ENCODE peak calls at places on chromosomes 11 and 22, in ten cellular contexts. Z is mucosa of descending colon, X is IMR-90, M is cardiac muscle cell, D is GM06990, J is HL-60, A is GM23338, I is heart left ventricle, F is endodermal cell, O is NB4. T is an unnamed sample.
A peak's percentile ranks its signal among the peaks of the same experiment; 100 is the strongest.

GRCh38 chr11:93216511-93217121 is 18.8 kb upstream of the SLC36A4 start:
- DNase-seq in M (no peak), D (no peak), F (no peak), I (no peak), A (no peak), Z (no peak), X (no peak), J (no peak), O (no peak), T (no peak)

GRCh38 chr11:106262852-106263251 is 185.4 kb downstream of the AASDHPPT start:
- DNase-seq in M (peak; percentile 61), O (no peak), I (no peak), X (no peak), F (no peak), Z (no peak), A (no peak), D (no peak), J (no peak), T (no peak)

GRCh38 chr22:31901388-31902137 is 42.8 kb upstream of the YWHAH start:
- DNase-seq in F (no peak), D (no peak), J (no peak), X (no peak), M (peak; percentile 71), I (no peak), O (no peak), Z (no peak), A (no peak), T (no peak)

GRCh38 chr11:67240575-67241389 is 25.5 kb upstream of the GRK2 start:
- DNase-seq in X (peak; percentile 75), M (peak; percentile 82), A (peak; percentile 70), D (peak; percentile 70), F (peak; percentile 69), I (peak; percentile 73), Z (peak; percentile 83), J (peak; percentile 73), O (peak; percentile 86), T (peak; percentile 37)

GRCh38 chr11:7571640-7572000 is 57.8 kb downstream of the PPFIBP2 start:
- DNase-seq in Z (no peak), F (peak; percentile 97), I (peak; percentile 61), J (peak; percentile 31), O (peak; percentile 45), X (peak; percentile 69), M (peak; percentile 78), D (no peak), A (peak; percentile 92), T (no peak)

GRCh38 chr22:42811510-42811909 is 45.6 kb downstream of the ARFGAP3 start:
- DNase-seq in A (no peak), F (no peak), X (no peak), I (no peak), M (no peak), O (no peak), D (no peak), Z (no peak), J (no peak), T (no peak)

GRCh38 chr11:134341805-134342571 is 10.2 kb downstream of the GLB1L2 start:
- DNase-seq in M (no peak), O (no peak), J (no peak), I (no peak), A (no peak), F (no peak), D (no peak), Z (no peak), X (no peak), T (no peak)

GRCh38 chr11:68331338-68331947 is 19.1 kb downstream of the LRP5 start:
- DNase-seq in A (no peak), O (no peak), J (no peak), M (peak; percentile 51), D (no peak), Z (no peak), I (no peak), F (peak; percentile 62), X (no peak), T (no peak)

GRCh38 chr22:49119551-49119952 is 708.1 kb downstream of the BRD1 start:
- DNase-seq in M (no peak), F (peak; percentile 81), D (no peak), A (no peak), I (no peak), J (no peak), O (no peak), Z (no peak), X (no peak), T (no peak)

GRCh38 chr11:12587333-12587997 is 86.8 kb upstream of the TEAD1 start:
- DNase-seq in O (no peak), J (no peak), I (no peak), A (peak; percentile 79), X (peak; percentile 71), M (peak; percentile 33), Z (no peak), F (peak; percentile 71), D (no peak), T (peak; percentile 24)

GRCh38 chr22:23431337-23432072 is 148.6 kb downstream of the IGLL1 start:
- DNase-seq in A (no peak), J (no peak), D (no peak), X (no peak), M (peak; percentile 13), Z (no peak), F (peak; percentile 78), I (no peak), O (no peak), T (no peak)

GRCh38 chr22:20126284-20127029 is 5.1 kb upstream of the ZDHHC8 start:
- DNase-seq in F (no peak), X (no peak), D (no peak), M (no peak), Z (no peak), O (no peak), A (no peak), I (no peak), J (no peak), T (no peak)

GRCh38 chr11:46827995-46828394 is 18.1 kb downstream of the CKAP5 start:
- DNase-seq in J (no peak), F (no peak), D (no peak), I (no peak), M (peak; percentile 30), A (no peak), Z (no peak), O (no peak), X (peak; percentile 35), T (no peak)

GRCh38 chr22:44620129-44620840 is 81.7 kb upstream of the PRR5 start:
- DNase-seq in F (peak; percentile 91), I (peak; percentile 82), J (peak; percentile 57), D (peak; percentile 67), M (peak; percentile 82), A (peak; percentile 97), X (peak; percentile 50), Z (peak; percentile 81), O (peak; percentile 67), T (no peak)

GRCh38 chr22:50739894-50740293 is 1.9 kb downstream of the ACR start:
- DNase-seq in J (no peak), M (no peak), O (no peak), X (no peak), D (no peak), Z (no peak), A (no peak), I (no peak), F (peak; percentile 26), T (no peak)

GRCh38 chr11:10288881-10289764 is 4.9 kb downstream of the SBF2 start:
- DNase-seq in F (no peak), Z (no peak), M (no peak), I (no peak), J (no peak), O (no peak), X (no peak), D (no peak), A (no peak), T (no peak)
- TF ChIP-seq CTCF in F (no peak), Z (no peak), M (no peak), I (no peak), J (no peak), O (no peak), X (no peak), D (no peak), A (peak; percentile 22), T (no peak)

DNA sequence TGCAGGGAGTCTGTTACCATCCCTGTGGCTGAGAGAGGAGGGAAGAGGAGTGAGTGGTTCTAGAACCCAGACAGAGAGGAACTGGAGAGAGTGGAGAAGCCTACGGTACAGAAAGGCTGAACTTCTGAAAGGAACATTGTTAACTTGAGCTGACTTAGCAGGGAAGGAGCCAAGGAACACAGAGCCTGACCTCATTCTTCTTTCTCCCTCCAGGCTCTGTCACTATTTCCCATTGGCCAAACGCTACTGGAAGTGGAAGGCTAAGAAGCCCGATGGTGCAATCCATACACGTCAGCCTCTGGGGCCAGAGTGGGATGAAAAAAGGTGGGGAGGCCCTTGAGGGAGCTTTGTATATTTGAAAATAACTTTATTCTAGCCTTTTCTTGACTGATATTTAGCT is 16.5 kb upstream of the WT1 start:
- DNase-seq in F (no peak), A (no peak), M (peak; percentile 94), Z (no peak), D (no peak), J (no peak), X (no peak), O (no peak), I (no peak), T (no peak)
- TF ChIP-seq CTCF in F (no peak), A (no peak), M (no peak), Z (no peak), D (no peak), J (no peak), X (no peak), O (no peak), I (no peak), T (no peak)

GRCh38 chr22:41674941-41675340 is 13.7 kb downstream of the SNU13 start:
- DNase-seq in M (no peak), F (no peak), A (no peak), D (no peak), X (no peak), I (no peak), O (no peak), J (no peak), Z (no peak), T (no peak)

GRCh38 chr22:41672780-41673509 is 15.7 kb downstream of the SNU13 start:
- DNase-seq in O (no peak), A (peak; percentile 39), I (no peak), X (no peak), Z (no peak), F (no peak), J (no peak), D (no peak), M (no peak), T (no peak)

GRCh38 chr22:41681616-41682015 is 7.1 kb downstream of the SNU13 start:
- DNase-seq in Z (no peak), D (no peak), X (no peak), A (no peak), J (no peak), F (no peak), O (no peak), I (no peak), M (no peak), T (no peak)

GRCh38 chr22:41676134-41676533 is 12.5 kb downstream of the SNU13 start:
- DNase-seq in M (no peak), X (no peak), O (no peak), I (no peak), F (no peak), Z (peak; percentile 5), J (no peak), A (no peak), D (no peak), T (no peak)
- TF ChIP-seq CTCF in M (no peak), X (no peak), O (no peak), I (no peak), F (no peak), Z (no peak), J (no peak), A (no peak), D (no peak), T (no peak)

GRCh38 chr11:88552377-88553029 is 215.0 kb upstream of the CTSC start:
- DNase-seq in D (peak; percentile 13), F (peak; percentile 88), O (peak; percentile 74), Z (no peak), X (peak; percentile 55), J (peak; percentile 43), M (peak; percentile 61), I (no peak), A (peak; percentile 87), T (no peak)
- TF ChIP-seq CTCF in D (peak; percentile 68), F (peak; percentile 85), O (peak; percentile 98), Z (peak; percentile 39), X (peak; percentile 61), J (peak; percentile 29), M (peak; percentile 72), I (peak; percentile 41), A (peak; percentile 91), T (peak; percentile 73)